ENCODE peak calls at places on chromosomes 7 and 10, in eight cellular contexts. W, H, R, N, L, B, Z and S are unnamed samples.
A peak's percentile ranks its signal among the peaks of the same experiment; 100 is the strongest.

GRCh38 chr7:9939171-9939570 is 1034.5 kb upstream of the PHF14 start:
- DNase-seq in R (no peak), Z (no peak), N (no peak), L (no peak), B (no peak), H (no peak), W (no peak), S (no peak)

GRCh38 chr7:112080974-112081373 is 125.2 kb downstream of the DOCK4 start:
- DNase-seq in W (peak; percentile 42), N (no peak), B (peak; percentile 64), L (no peak), Z (peak; percentile 48), H (no peak), R (no peak), S (no peak)

GRCh38 chr7:5677538-5678294 is 103.7 kb downstream of the RNF216 start:
- DNase-seq in B (no peak), N (peak; percentile 34), Z (peak; percentile 84), H (peak; percentile 34), R (peak; percentile 67), W (peak; percentile 88), L (no peak), S (no peak)

GRCh38 chr10:80465839-80466590 is 11.9 kb downstream of the TSPAN14 start:
- DNase-seq in B (no peak), Z (no peak), R (no peak), N (no peak), L (no peak), H (no peak), W (no peak), S (no peak)

GRCh38 chr7:123433665-123434064 is 100.7 kb downstream of the IQUB start:
- DNase-seq in Z (no peak), W (no peak), N (no peak), H (no peak), R (no peak), B (no peak), L (no peak), S (no peak)

GRCh38 chr7:87316846-87317545 is 28.5 kb upstream of the CROT start:
- DNase-seq in Z (peak; percentile 76), N (no peak), R (no peak), H (peak; percentile 11), L (no peak), W (no peak), B (no peak), S (no peak)

GRCh38 chr7:131897790-131898165 is 341.4 kb upstream of the PODXL start:
- DNase-seq in H (no peak), B (no peak), R (no peak), Z (no peak), N (no peak), L (no peak), W (no peak), S (no peak)

GRCh38 chr10:43297534-43297933 is 30.7 kb upstream of the RASGEF1A start:
- DNase-seq in R (no peak), N (no peak), Z (no peak), B (no peak), L (no peak), W (no peak), H (no peak), S (no peak)

GRCh38 chr7:27105161-27106122 is 3.0 kb upstream of the HOXA2 start:
- DNase-seq in B (no peak), Z (peak; percentile 48), R (no peak), N (no peak), H (no peak), L (no peak), W (no peak), S (no peak)

GRCh38 chr7:27101906-27102577 is 441 bp downstream of the HOXA2 start:
- DNase-seq in W (peak; percentile 35), L (no peak), N (no peak), H (no peak), R (no peak), Z (no peak), B (no peak), S (no peak)

GRCh38 chr7:27104244-27105149 is 2.0 kb upstream of the HOXA2 start:
- DNase-seq in R (no peak), L (no peak), W (no peak), B (no peak), H (no peak), N (no peak), Z (peak; percentile 67), S (no peak)

GRCh38 chr7:27102578-27103442 is at the start of gene HOXA2:
- DNase-seq in L (no peak), Z (peak; percentile 86), W (no peak), R (no peak), B (no peak), H (no peak), N (no peak), S (no peak)

DNA sequence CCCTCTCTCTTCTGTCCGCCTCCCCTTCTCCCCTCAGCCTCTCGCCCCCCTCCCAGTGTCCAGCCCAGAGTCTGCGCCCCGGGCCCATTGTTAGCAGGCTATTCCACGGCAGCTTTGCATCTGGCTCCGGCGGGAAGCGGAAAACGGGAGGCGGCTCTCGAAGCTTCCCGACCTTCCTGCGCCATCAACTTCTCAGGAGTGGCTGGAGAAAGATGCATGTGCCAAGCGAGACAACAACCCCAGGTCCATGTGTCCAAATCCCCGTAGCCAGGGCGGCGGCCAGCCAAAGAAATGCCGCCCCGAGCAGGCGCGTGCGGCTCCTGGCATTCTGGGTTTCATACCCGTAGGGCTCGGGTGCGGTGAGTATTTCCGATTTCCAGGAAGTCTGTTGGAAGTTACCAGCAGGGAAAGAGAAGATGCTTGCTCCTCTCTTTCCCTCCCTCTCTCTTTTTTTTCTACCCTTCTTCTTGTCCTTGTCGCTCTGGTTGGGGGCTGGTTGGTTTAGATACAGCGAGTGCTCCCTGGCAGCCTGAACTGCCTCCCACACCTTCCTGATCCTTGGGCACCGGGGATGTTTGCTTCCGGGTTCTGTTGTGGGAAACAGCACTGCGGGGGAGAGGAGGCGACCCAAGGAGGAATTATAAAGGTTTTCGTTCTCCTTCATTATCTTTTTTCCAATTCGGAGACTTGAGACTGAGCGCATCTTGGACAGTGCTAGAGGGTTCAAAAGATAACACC is 1.2 kb upstream of the HOXA2 start:
- DNase-seq in R (no peak), N (no peak), B (no peak), W (no peak), H (no peak), Z (peak; percentile 63), L (no peak), S (no peak)
- TF ChIP-seq EZH2 in R (no peak), N (no peak), B (no peak), W (peak; percentile 93), H (no peak), Z (no peak), L (peak; percentile 98), S (peak; percentile 98)

GRCh38 chr10:34956756-34957155 is 133.4 kb downstream of the CUL2 start:
- DNase-seq in H (no peak), R (no peak), L (no peak), N (no peak), W (no peak), Z (no peak), B (no peak), S (no peak)

GRCh38 chr10:34960983-34961382 is 129.2 kb downstream of the CUL2 start:
- DNase-seq in L (no peak), N (no peak), Z (no peak), H (no peak), R (no peak), B (no peak), W (peak; percentile 38), S (no peak)

GRCh38 chr10:34957531-34957930 is 132.6 kb downstream of the CUL2 start:
- DNase-seq in Z (no peak), H (no peak), L (no peak), N (no peak), W (no peak), R (no peak), B (no peak), S (no peak)

GRCh38 chr10:34959786-34960185 is 130.4 kb downstream of the CUL2 start:
- DNase-seq in R (no peak), W (no peak), L (no peak), B (no peak), N (no peak), H (no peak), Z (no peak), S (no peak)

DNA sequence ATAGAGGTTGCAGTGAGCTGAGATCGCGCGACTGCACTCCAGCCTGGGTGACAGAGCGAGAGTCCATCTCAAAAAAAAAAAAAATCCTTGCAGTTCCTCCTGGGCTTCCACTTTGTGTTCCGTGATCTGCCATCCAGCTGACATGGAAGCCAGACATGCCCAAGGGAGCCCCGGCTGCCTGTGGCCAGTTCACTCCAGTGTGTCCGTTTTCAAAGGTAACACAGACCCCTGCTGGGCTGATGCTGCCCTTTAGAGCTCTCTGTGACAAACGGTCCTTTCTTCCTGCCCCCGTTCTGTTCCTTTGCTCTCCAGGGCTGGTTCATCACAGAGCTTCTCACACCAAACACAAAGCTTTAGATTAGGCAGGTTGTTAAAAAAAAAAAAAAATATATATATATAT is 130.8 kb downstream of the CUL2 start:
- DNase-seq in W (no peak), R (no peak), H (peak; percentile 39), B (no peak), Z (no peak), N (no peak), L (no peak), S (no peak)
- H3K27ac ChIP-seq in W (no peak overlapping the region), R (no peak overlapping the region), H (no peak overlapping the region), B (no peak overlapping the region), Z (no peak overlapping the region), N (no peak overlapping the region), L (no peak overlapping the region), S (no peak overlapping the region)

DNA sequence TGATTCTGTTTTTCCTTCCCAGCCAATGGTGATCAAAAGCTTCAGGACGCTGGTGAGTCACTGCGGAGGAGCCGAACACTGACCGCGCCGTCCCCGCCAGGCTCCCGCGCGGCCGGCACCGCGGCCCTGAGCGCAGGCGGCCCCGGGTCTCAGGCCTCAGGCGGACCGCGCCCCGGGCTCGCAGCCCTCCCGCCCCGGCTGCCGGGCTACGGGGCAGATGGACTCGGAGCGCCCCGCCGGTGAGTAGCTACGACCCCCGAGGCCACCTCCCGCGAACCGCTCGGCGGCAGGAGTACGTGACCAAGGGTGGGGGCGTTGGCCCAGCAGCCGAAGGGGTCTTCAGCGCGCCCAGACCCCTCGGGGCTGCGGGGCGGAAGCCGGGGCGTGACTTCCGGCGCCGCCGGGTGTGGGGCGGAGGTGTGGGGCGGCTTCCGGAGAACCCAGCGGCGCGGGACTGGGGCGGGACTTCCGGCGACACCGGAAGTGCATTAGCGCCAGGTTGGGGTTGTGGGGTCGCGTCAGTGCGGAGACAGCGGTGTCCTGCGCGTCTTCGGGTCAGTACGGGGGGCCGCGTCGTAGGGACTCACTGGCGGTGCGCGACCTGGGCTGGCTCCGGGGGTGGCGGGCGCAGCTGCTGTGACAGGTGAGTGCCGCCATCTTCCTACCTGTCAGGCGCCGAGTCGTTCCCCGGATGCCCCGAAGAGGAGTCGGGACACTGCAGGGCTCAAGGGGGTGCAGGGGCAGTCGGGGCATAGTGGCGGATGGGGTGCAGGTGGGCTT is at the start of gene WDR37:
- DNase-seq in L (peak; percentile 56), H (peak; percentile 72), W (peak; percentile 92), Z (peak; percentile 61), B (no peak), R (peak; percentile 89), N (no peak), S (no peak)
- TF ChIP-seq POLR2AphosphoS5 in L (peak; percentile 32), H (peak; percentile 76), W (peak; percentile 93), Z (peak; percentile 90), B (peak; percentile 66), R (peak; percentile 60), N (peak; percentile 80), S (peak; percentile 78)

DNA sequence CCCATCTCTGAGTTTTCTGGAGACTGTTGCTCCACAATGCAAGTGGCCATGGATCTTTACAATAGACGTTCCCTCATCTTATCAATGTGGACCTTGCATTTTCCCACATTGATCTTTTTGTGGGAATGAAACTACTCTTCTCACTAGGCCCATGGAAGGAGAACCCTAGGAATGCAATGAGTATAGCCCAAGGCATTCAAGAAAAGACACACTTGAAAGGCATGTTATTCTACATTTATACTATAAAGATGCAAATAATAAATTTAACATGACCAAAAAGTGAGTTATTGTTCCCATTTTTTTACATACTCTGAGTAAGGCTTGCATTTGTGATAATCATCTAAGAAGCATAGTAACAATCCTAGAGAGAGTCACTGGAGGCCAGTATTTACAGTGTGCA is 57.3 kb upstream of the ADO start:
- DNase-seq in W (no peak), H (no peak), Z (no peak), L (no peak), R (no peak), B (no peak), N (no peak), S (no peak)
- TF ChIP-seq EZH2 in W (no peak), H (no peak), Z (no peak), L (no peak), R (no peak), B (no peak), N (no peak), S (no peak)